ENCODE peak calls at places on chromosomes 11 and 22, in seven cellular contexts. F is fibroblast of pulmonary artery, C is GM12878, B is kidney epithelial cell, J is neural progenitor cell, X is adrenal gland, Z is fibroblast of lung. N is an unnamed sample.

GRCh38 chr11:80586464-80586863 is 1145.6 kb upstream of the TENM4 start:
- DNase-seq in B (peak), C (no peak), Z (peak), F (no peak), J (no peak), X (no peak), N (no peak)

GRCh38 chr22:30196141-30196866 is 50.3 kb downstream of the LIF start:
- DNase-seq in X (peak), C (peak), Z (peak), J (peak), F (peak), B (peak), N (peak)

GRCh38 chr22:23193882-23194281 is 13.6 kb downstream of the BCR start:
- DNase-seq in C (no peak), F (no peak), Z (peak), B (no peak), J (no peak), X (no peak), N (no peak)

GRCh38 chr11:31218847-31219246 is 150.7 kb downstream of the DCDC1 start:
- DNase-seq in J (no peak), C (no peak), X (no peak), Z (no peak), B (no peak), F (no peak), N (no peak)

GRCh38 chr11:62404918-62405317 is 13.9 kb upstream of the SCGB1A1 start:
- DNase-seq in J (no peak), C (no peak), B (no peak), X (no peak), Z (no peak), F (no peak), N (no peak)

GRCh38 chr22:42745118-42745517 is 24.4 kb upstream of the A4GALT start:
- DNase-seq in F (peak), Z (peak), B (no peak), X (peak), C (no peak), J (no peak), N (no peak)

GRCh38 chr11:20036625-20037335 is 123.5 kb downstream of the DBX1 start:
- DNase-seq in Z (no peak), C (no peak), X (no peak), J (no peak), B (no peak), F (no peak), N (no peak)

GRCh38 chr22:45270095-45271020 is 14.4 kb upstream of the UPK3A start:
- DNase-seq in F (no peak), J (no peak), X (no peak), Z (no peak), C (no peak), B (no peak), N (no peak)

GRCh38 chr11:8070417-8071101 is 10.5 kb upstream of the TUB start:
- DNase-seq in F (peak), J (peak), B (no peak), Z (peak), C (no peak), X (no peak), N (no peak)

GRCh38 chr11:83151274-83151977 is 5.5 kb upstream of the PCF11 start:
- DNase-seq in X (no peak), F (no peak), J (no peak), Z (no peak), C (no peak), B (no peak), N (no peak)

GRCh38 chr11:117610901-117611300 is 186.1 kb downstream of the DSCAML1 start:
- DNase-seq in J (no peak), B (no peak), X (no peak), C (no peak), Z (peak), F (no peak), N (no peak)

GRCh38 chr11:104823638-104824037 is 74.6 kb downstream of the CASP12 start:
- DNase-seq in J (no peak), F (no peak), X (no peak), C (no peak), B (no peak), Z (no peak), N (no peak)

GRCh38 chr11:107705027-107705426 is 6.8 kb downstream of the SLN start:
- DNase-seq in B (peak), J (no peak), X (no peak), C (no peak), F (peak), Z (peak), N (no peak)
- H3K4me3 ChIP-seq in B (no peak), J (no peak), X (no peak), C (no peak), F (no peak), Z (no peak), N (no peak)

DNA sequence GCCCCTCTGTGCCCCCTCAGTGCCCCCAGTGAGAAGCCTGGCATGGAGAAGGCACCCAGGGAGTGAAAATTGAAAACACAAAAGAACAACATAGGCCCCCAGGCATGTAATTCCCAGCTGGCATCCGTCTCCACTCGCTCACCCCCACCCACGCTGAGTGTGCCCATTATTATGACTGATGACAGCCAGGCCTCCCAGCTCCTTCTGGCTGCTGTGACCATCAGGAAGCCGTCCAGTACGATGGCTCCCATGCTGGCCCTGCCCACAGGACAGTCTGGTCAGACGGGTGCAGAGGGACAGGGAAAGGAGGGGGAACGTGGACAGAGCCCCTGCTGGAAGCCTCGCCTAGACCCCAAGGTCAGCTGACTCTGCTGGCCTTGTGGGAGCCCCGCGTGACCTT is 30.0 kb downstream of the ELFN2 start:
- DNase-seq in X (no peak), Z (no peak), J (no peak), C (no peak), F (no peak), B (no peak), N (no peak)
- TF ChIP-seq CTCF in X (no peak), Z (no peak), J (no peak), C (no peak), F (no peak), B (no peak), N (no peak)

GRCh38 chr22:41305646-41306045 is 4.3 kb downstream of the ZC3H7B start:
- DNase-seq in C (no peak), F (peak), Z (peak), X (peak), J (no peak), B (peak), N (no peak)
- H3K4me3 ChIP-seq in C (no peak), F (no peak), Z (no peak), X (no peak), J (no peak), B (no peak), N (no peak)

GRCh38 chr22:17607891-17608521 is 20.5 kb downstream of the ATP6V1E1 start:
- DNase-seq in F (no peak), B (no peak), X (no peak), C (no peak), J (no peak), Z (no peak), N (no peak)

GRCh38 chr22:17612057-17612456 is 16.5 kb downstream of the ATP6V1E1 start:
- DNase-seq in J (no peak), B (no peak), F (no peak), C (no peak), X (no peak), Z (no peak), N (no peak)

GRCh38 chr22:17613280-17613679 is 15.3 kb downstream of the ATP6V1E1 start:
- DNase-seq in X (no peak), J (no peak), F (no peak), Z (no peak), B (no peak), C (no peak), N (no peak)
- TF ChIP-seq CTCF in X (no peak), J (no peak), F (no peak), Z (no peak), B (no peak), C (no peak), N (no peak)

GRCh38 chr11:65489706-65490310 is 9.0 kb upstream of the MALAT1 start:
- DNase-seq in F (peak), C (no peak), B (no peak), X (peak), J (peak), Z (peak), N (no peak)
- H3K4me3 ChIP-seq in F (no peak), C (no peak), B (no peak), X (peak), J (peak), Z (no peak), N (no peak)

GRCh38 chr22:48488611-48489456 is 1338.8 kb downstream of the BRD1 start:
- DNase-seq in C (no peak), Z (no peak), X (no peak), J (peak), F (no peak), B (no peak), N (no peak)

GRCh38 chr22:48489551-48490512 is 1337.8 kb downstream of the BRD1 start:
- DNase-seq in F (no peak), X (no peak), B (no peak), J (peak), Z (peak), C (no peak), N (no peak)

GRCh38 chr22:48490513-48491411 is 1336.9 kb downstream of the BRD1 start:
- DNase-seq in C (no peak), J (peak), X (no peak), F (no peak), Z (no peak), B (no peak), N (no peak)

GRCh38 chr22:48486163-48486957 is 1341.3 kb downstream of the BRD1 start:
- DNase-seq in C (no peak), Z (no peak), F (no peak), B (no peak), X (no peak), J (no peak), N (no peak)

GRCh38 chr22:48488149-48488551 is 1339.5 kb downstream of the BRD1 start:
- DNase-seq in X (no peak), J (peak), B (no peak), F (no peak), C (no peak), Z (no peak), N (no peak)
- TF ChIP-seq CTCF in X (no peak), J (peak), B (no peak), F (no peak), C (no peak), Z (peak), N (peak)

N was measured in AG04449.